ENCODE peak calls at places on chromosome 18, in ten cellular contexts. One of them, this sample, is unnamed.

GRCh38 chr18:21241224-21242131 is 554 bp upstream of the GREB1L start:
- DNase-seq in left lung: no peak
- DNase-seq in thyroid gland: peak; percentile 70
- DNase-seq in AG09309: no peak
- DNase-seq in spleen: no peak
- DNase-seq in NB4: peak; percentile 8
- DNase-seq in right atrium auricular region: no peak
- DNase-seq in fibroblast of pulmonary artery: no peak
- DNase-seq in ascending aorta: no peak
- DNase-seq in right lobe of liver: peak; percentile 92
- DNase-seq in this sample: no peak

GRCh38 chr18:7288544-7288943 is 57.7 kb downstream of the LRRC30 start:
- DNase-seq in left lung: no peak
- DNase-seq in NB4: no peak
- DNase-seq in ascending aorta: no peak
- DNase-seq in right atrium auricular region: no peak
- DNase-seq in spleen: no peak
- DNase-seq in right lobe of liver: no peak
- DNase-seq in fibroblast of pulmonary artery: no peak
- DNase-seq in thyroid gland: no peak
- DNase-seq in AG09309: no peak
- DNase-seq in this sample: no peak

GRCh38 chr18:58269931-58270330 is 225.9 kb downstream of the NEDD4L start:
- DNase-seq in fibroblast of pulmonary artery: no peak
- DNase-seq in right atrium auricular region: no peak
- DNase-seq in ascending aorta: no peak
- DNase-seq in NB4: no peak
- DNase-seq in left lung: no peak
- DNase-seq in AG09309: no peak
- DNase-seq in right lobe of liver: no peak
- DNase-seq in thyroid gland: peak; percentile 43
- DNase-seq in spleen: no peak
- DNase-seq in this sample: no peak

GRCh38 chr18:59063912-59064311 is 75.8 kb upstream of the SEC11C start:
- DNase-seq in NB4: no peak
- DNase-seq in spleen: no peak
- DNase-seq in right lobe of liver: no peak
- DNase-seq in thyroid gland: no peak
- DNase-seq in fibroblast of pulmonary artery: no peak
- DNase-seq in right atrium auricular region: no peak
- DNase-seq in ascending aorta: no peak
- DNase-seq in left lung: no peak
- DNase-seq in AG09309: no peak
- DNase-seq in this sample: no peak

GRCh38 chr18:63025251-63025710 is 294.3 kb downstream of the BCL2 start:
- DNase-seq in NB4: peak; percentile 40
- DNase-seq in ascending aorta: no peak
- DNase-seq in right atrium auricular region: no peak
- DNase-seq in thyroid gland: peak; percentile 37
- DNase-seq in spleen: peak; percentile 59
- DNase-seq in left lung: no peak
- DNase-seq in fibroblast of pulmonary artery: peak; percentile 4
- DNase-seq in AG09309: no peak
- DNase-seq in right lobe of liver: no peak
- DNase-seq in this sample: no peak

GRCh38 chr18:35303610-35304009 is 13.6 kb upstream of the ZSCAN30 start:
- DNase-seq in ascending aorta: no peak
- DNase-seq in NB4: no peak
- DNase-seq in right atrium auricular region: no peak
- DNase-seq in left lung: no peak
- DNase-seq in AG09309: no peak
- DNase-seq in spleen: no peak
- DNase-seq in thyroid gland: no peak
- DNase-seq in right lobe of liver: no peak
- DNase-seq in fibroblast of pulmonary artery: no peak
- DNase-seq in this sample: no peak

GRCh38 chr18:23883277-23883790 is 131.2 kb upstream of the TTC39C start:
- DNase-seq in ascending aorta: no peak
- DNase-seq in fibroblast of pulmonary artery: no peak
- DNase-seq in thyroid gland: no peak
- DNase-seq in spleen: no peak
- DNase-seq in NB4: no peak
- DNase-seq in left lung: no peak
- DNase-seq in right atrium auricular region: no peak
- DNase-seq in AG09309: no peak
- DNase-seq in right lobe of liver: peak; percentile 68
- DNase-seq in this sample: no peak

GRCh38 chr18:3604626-3605408 is 154.8 kb downstream of the TGIF1 start:
- DNase-seq in left lung: no peak
- DNase-seq in right atrium auricular region: peak; percentile 75
- DNase-seq in right lobe of liver: no peak
- DNase-seq in AG09309: peak; percentile 99
- DNase-seq in fibroblast of pulmonary artery: peak; percentile 99
- DNase-seq in NB4: peak; percentile 94
- DNase-seq in ascending aorta: no peak
- DNase-seq in thyroid gland: no peak
- DNase-seq in spleen: peak; percentile 35
- DNase-seq in this sample: no peak

GRCh38 chr18:13463526-13463925 is 245.0 kb downstream of the LDLRAD4 start:
- DNase-seq in left lung: no peak
- DNase-seq in AG09309: no peak
- DNase-seq in right lobe of liver: no peak
- DNase-seq in thyroid gland: no peak
- DNase-seq in fibroblast of pulmonary artery: no peak
- DNase-seq in ascending aorta: no peak
- DNase-seq in spleen: no peak
- DNase-seq in right atrium auricular region: no peak
- DNase-seq in NB4: no peak
- DNase-seq in this sample: no peak

GRCh38 chr18:13461488-13461887 is 242.9 kb downstream of the LDLRAD4 start:
- DNase-seq in left lung: no peak
- DNase-seq in fibroblast of pulmonary artery: no peak
- DNase-seq in spleen: no peak
- DNase-seq in thyroid gland: no peak
- DNase-seq in right lobe of liver: no peak
- DNase-seq in AG09309: no peak
- DNase-seq in ascending aorta: no peak
- DNase-seq in NB4: peak; percentile 7
- DNase-seq in right atrium auricular region: no peak
- DNase-seq in this sample: no peak

GRCh38 chr18:13460946-13461345 is 242.4 kb downstream of the LDLRAD4 start:
- DNase-seq in right atrium auricular region: no peak
- DNase-seq in fibroblast of pulmonary artery: no peak
- DNase-seq in NB4: no peak
- DNase-seq in ascending aorta: no peak
- DNase-seq in right lobe of liver: no peak
- DNase-seq in AG09309: no peak
- DNase-seq in thyroid gland: no peak
- DNase-seq in left lung: no peak
- DNase-seq in spleen: no peak
- DNase-seq in this sample: no peak

GRCh38 chr18:13462686-13463085 is 244.1 kb downstream of the LDLRAD4 start:
- DNase-seq in NB4: no peak
- DNase-seq in right lobe of liver: no peak
- DNase-seq in ascending aorta: no peak
- DNase-seq in fibroblast of pulmonary artery: no peak
- DNase-seq in left lung: no peak
- DNase-seq in AG09309: no peak
- DNase-seq in right atrium auricular region: no peak
- DNase-seq in thyroid gland: no peak
- DNase-seq in spleen: no peak
- DNase-seq in this sample: no peak

GRCh38 chr18:13461936-13462335 is 243.4 kb downstream of the LDLRAD4 start:
- DNase-seq in ascending aorta: no peak
- DNase-seq in thyroid gland: no peak
- DNase-seq in right atrium auricular region: no peak
- DNase-seq in NB4: no peak
- DNase-seq in fibroblast of pulmonary artery: no peak
- DNase-seq in AG09309: no peak
- DNase-seq in left lung: no peak
- DNase-seq in spleen: no peak
- DNase-seq in right lobe of liver: no peak
- DNase-seq in this sample: no peak
- H3K4me3 ChIP-seq in ascending aorta: no peak overlapping the region
- H3K4me3 ChIP-seq in thyroid gland: no peak overlapping the region
- H3K4me3 ChIP-seq in right atrium auricular region: no peak overlapping the region
- H3K4me3 ChIP-seq in NB4: no peak overlapping the region
- H3K4me3 ChIP-seq in fibroblast of pulmonary artery: no peak overlapping the region
- H3K4me3 ChIP-seq in AG09309: no peak overlapping the region
- H3K4me3 ChIP-seq in left lung: no peak overlapping the region
- H3K4me3 ChIP-seq in spleen: no peak overlapping the region
- H3K4me3 ChIP-seq in right lobe of liver: no peak overlapping the region
- H3K4me3 ChIP-seq in this sample: no peak overlapping the region

GRCh38 chr18:10008006-10008647 is 94.3 kb downstream of the VAPA start:
- DNase-seq in AG09309: no peak
- DNase-seq in fibroblast of pulmonary artery: no peak
- DNase-seq in spleen: no peak
- DNase-seq in thyroid gland: no peak
- DNase-seq in right atrium auricular region: no peak
- DNase-seq in ascending aorta: no peak
- DNase-seq in right lobe of liver: no peak
- DNase-seq in NB4: no peak
- DNase-seq in left lung: no peak
- DNase-seq in this sample: no peak

GRCh38 chr18:10009321-10010144 is 95.7 kb downstream of the VAPA start:
- DNase-seq in left lung: no peak
- DNase-seq in thyroid gland: no peak
- DNase-seq in AG09309: no peak
- DNase-seq in right lobe of liver: no peak
- DNase-seq in NB4: no peak
- DNase-seq in fibroblast of pulmonary artery: no peak
- DNase-seq in ascending aorta: no peak
- DNase-seq in right atrium auricular region: no peak
- DNase-seq in spleen: no peak
- DNase-seq in this sample: no peak

GRCh38 chr18:10003281-10003680 is 89.5 kb downstream of the VAPA start:
- DNase-seq in right atrium auricular region: no peak
- DNase-seq in left lung: no peak
- DNase-seq in AG09309: no peak
- DNase-seq in ascending aorta: no peak
- DNase-seq in NB4: no peak
- DNase-seq in spleen: no peak
- DNase-seq in fibroblast of pulmonary artery: no peak
- DNase-seq in thyroid gland: no peak
- DNase-seq in right lobe of liver: no peak
- DNase-seq in this sample: no peak

GRCh38 chr18:10003866-10004265 is 90.0 kb downstream of the VAPA start:
- DNase-seq in thyroid gland: no peak
- DNase-seq in NB4: no peak
- DNase-seq in ascending aorta: no peak
- DNase-seq in right atrium auricular region: no peak
- DNase-seq in fibroblast of pulmonary artery: no peak
- DNase-seq in left lung: no peak
- DNase-seq in AG09309: no peak
- DNase-seq in spleen: no peak
- DNase-seq in right lobe of liver: no peak
- DNase-seq in this sample: no peak

GRCh38 chr18:10006261-10006903 is 92.6 kb downstream of the VAPA start:
- DNase-seq in ascending aorta: no peak
- DNase-seq in thyroid gland: no peak
- DNase-seq in right atrium auricular region: no peak
- DNase-seq in left lung: no peak
- DNase-seq in fibroblast of pulmonary artery: peak; percentile 59
- DNase-seq in AG09309: no peak
- DNase-seq in right lobe of liver: no peak
- DNase-seq in NB4: peak; percentile 50
- DNase-seq in spleen: no peak
- DNase-seq in this sample: no peak
- TF ChIP-seq CTCF in ascending aorta: peak; percentile 55
- TF ChIP-seq CTCF in thyroid gland: no peak
- TF ChIP-seq CTCF in right atrium auricular region: no peak
- TF ChIP-seq CTCF in left lung: peak; percentile 29
- TF ChIP-seq CTCF in fibroblast of pulmonary artery: peak; percentile 34
- TF ChIP-seq CTCF in AG09309: peak; percentile 42
- TF ChIP-seq CTCF in right lobe of liver: no peak
- TF ChIP-seq CTCF in NB4: no peak
- TF ChIP-seq CTCF in spleen: peak; percentile 23
- TF ChIP-seq CTCF in this sample: no peak

GRCh38 chr18:10455726-10456453 is 1.5 kb downstream of the APCDD1 start:
- DNase-seq in spleen: no peak
- DNase-seq in right atrium auricular region: no peak
- DNase-seq in left lung: no peak
- DNase-seq in right lobe of liver: no peak
- DNase-seq in AG09309: no peak
- DNase-seq in ascending aorta: no peak
- DNase-seq in thyroid gland: peak; percentile 50
- DNase-seq in NB4: no peak
- DNase-seq in fibroblast of pulmonary artery: no peak
- DNase-seq in this sample: no peak

GRCh38 chr18:10453885-10454772 is at the start of gene APCDD1:
- DNase-seq in ascending aorta: peak; percentile 81
- DNase-seq in fibroblast of pulmonary artery: no peak
- DNase-seq in thyroid gland: peak; percentile 77
- DNase-seq in spleen: no peak
- DNase-seq in AG09309: no peak
- DNase-seq in left lung: peak; percentile 65
- DNase-seq in NB4: peak; percentile 57
- DNase-seq in right lobe of liver: no peak
- DNase-seq in right atrium auricular region: peak; percentile 70
- DNase-seq in this sample: peak; percentile 62

GRCh38 chr18:10453261-10453884 is 1.1 kb upstream of the APCDD1 start:
- DNase-seq in fibroblast of pulmonary artery: peak; percentile 26
- DNase-seq in ascending aorta: no peak
- DNase-seq in left lung: no peak
- DNase-seq in right atrium auricular region: peak; percentile 63
- DNase-seq in thyroid gland: no peak
- DNase-seq in right lobe of liver: no peak
- DNase-seq in AG09309: no peak
- DNase-seq in NB4: no peak
- DNase-seq in spleen: no peak
- DNase-seq in this sample: no peak

GRCh38 chr18:10456718-10457499 is 2.5 kb downstream of the APCDD1 start:
- DNase-seq in fibroblast of pulmonary artery: no peak
- DNase-seq in left lung: no peak
- DNase-seq in spleen: no peak
- DNase-seq in right lobe of liver: no peak
- DNase-seq in NB4: no peak
- DNase-seq in right atrium auricular region: no peak
- DNase-seq in ascending aorta: no peak
- DNase-seq in thyroid gland: no peak
- DNase-seq in AG09309: no peak
- DNase-seq in this sample: no peak

DNA sequence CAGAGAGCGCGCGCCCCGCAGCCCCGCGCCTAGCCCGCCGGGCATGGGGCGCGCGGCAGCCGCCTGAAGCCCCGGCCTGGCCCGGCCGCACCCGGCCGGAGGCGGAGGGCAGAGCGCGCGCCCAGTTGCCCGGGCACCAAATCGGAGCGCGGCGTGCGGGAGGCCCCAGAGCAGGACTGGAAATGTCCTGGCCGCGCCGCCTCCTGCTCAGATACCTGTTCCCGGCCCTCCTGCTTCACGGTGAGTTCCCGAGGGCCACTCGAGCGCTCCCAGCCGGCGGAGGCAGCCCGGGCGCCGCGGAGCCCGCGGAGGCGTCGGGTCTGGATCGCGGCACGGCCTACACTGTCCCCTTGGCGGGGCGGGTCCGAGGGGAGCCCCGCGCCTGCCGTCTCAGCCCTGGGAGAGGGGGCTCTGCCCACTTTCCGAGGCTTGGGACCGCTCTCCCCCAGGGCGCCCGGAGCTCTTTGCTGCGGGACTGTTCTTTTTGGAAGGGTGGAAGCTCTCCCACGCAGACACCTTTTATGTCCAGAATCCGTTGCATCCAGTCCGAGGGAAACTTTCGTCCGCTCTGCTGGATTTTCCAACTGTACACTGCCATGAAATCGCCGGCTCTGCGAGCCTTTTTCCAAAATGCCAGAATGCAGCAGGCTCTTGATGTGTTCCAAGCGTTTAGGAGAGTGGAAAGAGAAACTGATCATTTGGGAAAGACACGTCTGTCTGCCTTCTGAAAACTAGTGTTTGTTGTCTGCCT is 540 bp downstream of the APCDD1 start:
- DNase-seq in ascending aorta: no peak
- DNase-seq in right atrium auricular region: no peak
- DNase-seq in right lobe of liver: no peak
- DNase-seq in left lung: no peak
- DNase-seq in AG09309: no peak
- DNase-seq in thyroid gland: peak; percentile 65
- DNase-seq in fibroblast of pulmonary artery: no peak
- DNase-seq in NB4: peak; percentile 17
- DNase-seq in spleen: no peak
- DNase-seq in this sample: peak; percentile 59
- H3K4me3 ChIP-seq in ascending aorta: peak overlapping the region; percentile 63
- H3K4me3 ChIP-seq in right atrium auricular region: peak overlapping the region; percentile 75
- H3K4me3 ChIP-seq in right lobe of liver: peak overlapping the region; percentile 38
- H3K4me3 ChIP-seq in left lung: peak overlapping the region; percentile 48
- H3K4me3 ChIP-seq in AG09309: peak overlapping the region; percentile 45
- H3K4me3 ChIP-seq in thyroid gland: peak overlapping the region; percentile 34
- H3K4me3 ChIP-seq in fibroblast of pulmonary artery: peak overlapping the region; percentile 29
- H3K4me3 ChIP-seq in NB4: peak overlapping the region; percentile 23
- H3K4me3 ChIP-seq in spleen: peak overlapping the region; percentile 34
- H3K4me3 ChIP-seq in this sample: peak overlapping the region; percentile 57

GRCh38 chr18:55448390-55448789 is 139.6 kb downstream of the TCF4 start:
- DNase-seq in AG09309: no peak
- DNase-seq in right lobe of liver: no peak
- DNase-seq in NB4: no peak
- DNase-seq in right atrium auricular region: no peak
- DNase-seq in thyroid gland: no peak
- DNase-seq in spleen: no peak
- DNase-seq in fibroblast of pulmonary artery: no peak
- DNase-seq in left lung: no peak
- DNase-seq in ascending aorta: no peak
- DNase-seq in this sample: no peak

GRCh38 chr18:55444496-55444895 is 143.5 kb downstream of the TCF4 start:
- DNase-seq in NB4: no peak
- DNase-seq in ascending aorta: no peak
- DNase-seq in fibroblast of pulmonary artery: peak; percentile 33
- DNase-seq in AG09309: no peak
- DNase-seq in spleen: no peak
- DNase-seq in left lung: no peak
- DNase-seq in right atrium auricular region: no peak
- DNase-seq in right lobe of liver: no peak
- DNase-seq in thyroid gland: no peak
- DNase-seq in this sample: no peak

GRCh38 chr18:55449412-55450140 is 138.4 kb downstream of the TCF4 start:
- DNase-seq in thyroid gland: no peak
- DNase-seq in right lobe of liver: no peak
- DNase-seq in left lung: no peak
- DNase-seq in NB4: no peak
- DNase-seq in fibroblast of pulmonary artery: no peak
- DNase-seq in right atrium auricular region: no peak
- DNase-seq in AG09309: no peak
- DNase-seq in ascending aorta: no peak
- DNase-seq in spleen: no peak
- DNase-seq in this sample: no peak

GRCh38 chr18:55447672-55448018 is 140.3 kb downstream of the TCF4 start:
- DNase-seq in ascending aorta: no peak
- DNase-seq in left lung: no peak
- DNase-seq in right lobe of liver: no peak
- DNase-seq in thyroid gland: no peak
- DNase-seq in NB4: no peak
- DNase-seq in AG09309: no peak
- DNase-seq in right atrium auricular region: no peak
- DNase-seq in fibroblast of pulmonary artery: no peak
- DNase-seq in spleen: no peak
- DNase-seq in this sample: no peak

DNA sequence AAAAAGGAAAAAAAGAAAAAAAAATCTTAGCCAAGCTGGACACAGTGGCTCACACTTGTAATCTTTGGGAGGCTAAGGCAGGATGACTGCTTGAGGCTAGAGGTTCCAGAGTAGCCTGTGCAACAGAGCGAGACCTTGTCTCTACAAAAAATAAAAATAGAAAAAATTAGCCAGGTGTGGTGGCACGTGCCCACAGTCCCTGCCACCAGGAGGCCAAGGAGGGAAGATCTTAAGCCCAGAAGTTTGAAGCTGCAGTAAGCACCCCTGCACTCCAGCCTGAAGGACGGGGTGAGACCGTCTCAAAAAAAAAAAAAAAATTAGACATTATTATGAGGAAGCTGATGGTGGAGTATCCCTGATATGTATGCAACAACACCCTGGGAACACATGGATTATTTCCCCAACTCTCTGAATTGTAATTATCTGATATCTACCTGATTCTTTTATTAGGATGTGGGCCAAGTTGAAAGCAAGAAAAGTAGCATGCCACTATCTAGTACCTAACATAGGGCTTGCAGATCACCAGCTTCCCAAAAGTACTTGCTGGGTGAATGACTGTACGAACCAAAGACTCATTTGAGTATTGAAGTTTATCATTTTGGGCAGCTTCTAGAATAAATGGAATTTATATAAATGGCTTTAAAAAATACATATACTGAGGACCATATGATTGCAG is 140.9 kb downstream of the TCF4 start:
- DNase-seq in NB4: no peak
- DNase-seq in right atrium auricular region: no peak
- DNase-seq in thyroid gland: peak; percentile 6
- DNase-seq in AG09309: no peak
- DNase-seq in right lobe of liver: no peak
- DNase-seq in ascending aorta: no peak
- DNase-seq in left lung: no peak
- DNase-seq in fibroblast of pulmonary artery: no peak
- DNase-seq in spleen: no peak
- DNase-seq in this sample: no peak
- TF ChIP-seq CTCF in NB4: no peak
- TF ChIP-seq CTCF in right atrium auricular region: no peak
- TF ChIP-seq CTCF in thyroid gland: no peak
- TF ChIP-seq CTCF in AG09309: no peak
- TF ChIP-seq CTCF in right lobe of liver: no peak
- TF ChIP-seq CTCF in ascending aorta: no peak
- TF ChIP-seq CTCF in left lung: no peak
- TF ChIP-seq CTCF in fibroblast of pulmonary artery: no peak
- TF ChIP-seq CTCF in spleen: no peak
- TF ChIP-seq CTCF in this sample: no peak